ENCODE peak calls at places on chromosomes 13 and 19, in four cellular contexts. One of them, this sample, is unnamed.

GRCh38 chr13:95512957-95513356 is 39.6 kb upstream of the CLDN10 start:
- DNase-seq in activated CD4-positive, alpha-beta memory T cell treated with anti-CD3 and anti-CD28 coated beads, Interleukin-2, amount 10 ng/mL, durations not matched to agents 7 days and 5 days: no peak
- DNase-seq in GM23338: no peak
- DNase-seq in A549: no peak
- DNase-seq in this sample: no peak

GRCh38 chr19:42121036-42121621 is 11.1 kb downstream of the POU2F2 start:
- DNase-seq in A549: no peak
- DNase-seq in activated CD4-positive, alpha-beta memory T cell treated with anti-CD3 and anti-CD28 coated beads, Interleukin-2, amount 10 ng/mL, durations not matched to agents 7 days and 5 days: no peak
- DNase-seq in GM23338: no peak
- DNase-seq in this sample: no peak

GRCh38 chr13:59532405-59532804 is 631.3 kb downstream of the DIAPH3 start:
- DNase-seq in GM23338: no peak
- DNase-seq in activated CD4-positive, alpha-beta memory T cell treated with anti-CD3 and anti-CD28 coated beads, Interleukin-2, amount 10 ng/mL, durations not matched to agents 7 days and 5 days: no peak
- DNase-seq in A549: no peak
- DNase-seq in this sample: no peak

GRCh38 chr13:28576037-28576436 is 81.1 kb upstream of the FLT1 start:
- DNase-seq in activated CD4-positive, alpha-beta memory T cell treated with anti-CD3 and anti-CD28 coated beads, Interleukin-2, amount 10 ng/mL, durations not matched to agents 7 days and 5 days: no peak
- DNase-seq in A549: no peak
- DNase-seq in GM23338: no peak
- DNase-seq in this sample: no peak

GRCh38 chr19:34120846-34121639 is 51.3 kb upstream of the LSM14A start:
- DNase-seq in activated CD4-positive, alpha-beta memory T cell treated with anti-CD3 and anti-CD28 coated beads, Interleukin-2, amount 10 ng/mL, durations not matched to agents 7 days and 5 days: peak; percentile 64
- DNase-seq in A549: peak; percentile 87
- DNase-seq in GM23338: peak; percentile 77
- DNase-seq in this sample: peak; percentile 66

GRCh38 chr19:14028901-14029300 is 953 bp downstream of the RLN3 start:
- DNase-seq in A549: no peak
- DNase-seq in GM23338: no peak
- DNase-seq in activated CD4-positive, alpha-beta memory T cell treated with anti-CD3 and anti-CD28 coated beads, Interleukin-2, amount 10 ng/mL, durations not matched to agents 7 days and 5 days: no peak
- DNase-seq in this sample: no peak

GRCh38 chr19:4186087-4186993 is 3.9 kb downstream of the ANKRD24 start:
- DNase-seq in activated CD4-positive, alpha-beta memory T cell treated with anti-CD3 and anti-CD28 coated beads, Interleukin-2, amount 10 ng/mL, durations not matched to agents 7 days and 5 days: peak; percentile 82
- DNase-seq in GM23338: peak; percentile 96
- DNase-seq in A549: peak; percentile 83
- DNase-seq in this sample: peak; percentile 96

GRCh38 chr19:1746401-1747284 is 6.7 kb upstream of the ONECUT3 start:
- DNase-seq in activated CD4-positive, alpha-beta memory T cell treated with anti-CD3 and anti-CD28 coated beads, Interleukin-2, amount 10 ng/mL, durations not matched to agents 7 days and 5 days: no peak
- DNase-seq in GM23338: no peak
- DNase-seq in A549: peak; percentile 65
- DNase-seq in this sample: no peak

GRCh38 chr19:53908933-53909415 is at the start of gene CACNG7:
- DNase-seq in activated CD4-positive, alpha-beta memory T cell treated with anti-CD3 and anti-CD28 coated beads, Interleukin-2, amount 10 ng/mL, durations not matched to agents 7 days and 5 days: no peak
- DNase-seq in GM23338: peak; percentile 83
- DNase-seq in A549: no peak
- DNase-seq in this sample: peak; percentile 63

GRCh38 chr19:36574762-36575161 is 1.7 kb upstream of the ZNF529 start:
- DNase-seq in activated CD4-positive, alpha-beta memory T cell treated with anti-CD3 and anti-CD28 coated beads, Interleukin-2, amount 10 ng/mL, durations not matched to agents 7 days and 5 days: no peak
- DNase-seq in A549: no peak
- DNase-seq in GM23338: no peak
- DNase-seq in this sample: no peak

GRCh38 chr13:105273665-105274222 is 1261.7 kb downstream of the EFNB2 start:
- DNase-seq in A549: no peak
- DNase-seq in GM23338: no peak
- DNase-seq in activated CD4-positive, alpha-beta memory T cell treated with anti-CD3 and anti-CD28 coated beads, Interleukin-2, amount 10 ng/mL, durations not matched to agents 7 days and 5 days: no peak
- DNase-seq in this sample: no peak

GRCh38 chr19:40702337-40703012 is 12.0 kb upstream of the NUMBL start:
- DNase-seq in activated CD4-positive, alpha-beta memory T cell treated with anti-CD3 and anti-CD28 coated beads, Interleukin-2, amount 10 ng/mL, durations not matched to agents 7 days and 5 days: no peak
- DNase-seq in A549: peak; percentile 82
- DNase-seq in GM23338: peak; percentile 82
- DNase-seq in this sample: peak; percentile 78

GRCh38 chr19:45901912-45902650 is at the start of gene MYPOP:
- DNase-seq in GM23338: peak; percentile 59
- DNase-seq in A549: no peak
- DNase-seq in activated CD4-positive, alpha-beta memory T cell treated with anti-CD3 and anti-CD28 coated beads, Interleukin-2, amount 10 ng/mL, durations not matched to agents 7 days and 5 days: no peak
- DNase-seq in this sample: no peak

GRCh38 chr13:78875792-78876580 is 217.0 kb upstream of the OBI1 start:
- DNase-seq in GM23338: peak; percentile 67
- DNase-seq in activated CD4-positive, alpha-beta memory T cell treated with anti-CD3 and anti-CD28 coated beads, Interleukin-2, amount 10 ng/mL, durations not matched to agents 7 days and 5 days: peak; percentile 21
- DNase-seq in A549: no peak
- DNase-seq in this sample: peak; percentile 71

GRCh38 chr13:90552702-90553101 is 794.8 kb upstream of the MIR17HG start:
- DNase-seq in A549: no peak
- DNase-seq in GM23338: no peak
- DNase-seq in activated CD4-positive, alpha-beta memory T cell treated with anti-CD3 and anti-CD28 coated beads, Interleukin-2, amount 10 ng/mL, durations not matched to agents 7 days and 5 days: no peak
- DNase-seq in this sample: no peak

GRCh38 chr19:1429750-1430149 is 8.4 kb upstream of the RPS15 start:
- DNase-seq in GM23338: no peak
- DNase-seq in A549: no peak
- DNase-seq in activated CD4-positive, alpha-beta memory T cell treated with anti-CD3 and anti-CD28 coated beads, Interleukin-2, amount 10 ng/mL, durations not matched to agents 7 days and 5 days: no peak
- DNase-seq in this sample: no peak

GRCh38 chr19:8334458-8335342 is 8.4 kb downstream of the KANK3 start:
- DNase-seq in GM23338: peak; percentile 88
- DNase-seq in activated CD4-positive, alpha-beta memory T cell treated with anti-CD3 and anti-CD28 coated beads, Interleukin-2, amount 10 ng/mL, durations not matched to agents 7 days and 5 days: peak; percentile 48
- DNase-seq in A549: peak; percentile 76
- DNase-seq in this sample: peak; percentile 78

GRCh38 chr19:47569331-47569730 is 3.6 kb downstream of the ZNF541 start:
- DNase-seq in activated CD4-positive, alpha-beta memory T cell treated with anti-CD3 and anti-CD28 coated beads, Interleukin-2, amount 10 ng/mL, durations not matched to agents 7 days and 5 days: no peak
- DNase-seq in A549: no peak
- DNase-seq in GM23338: no peak
- DNase-seq in this sample: no peak

GRCh38 chr13:45479661-45480060 is 14.9 kb downstream of the COG3 start:
- DNase-seq in A549: no peak
- DNase-seq in activated CD4-positive, alpha-beta memory T cell treated with anti-CD3 and anti-CD28 coated beads, Interleukin-2, amount 10 ng/mL, durations not matched to agents 7 days and 5 days: no peak
- DNase-seq in GM23338: no peak
- DNase-seq in this sample: no peak

GRCh38 chr13:42260885-42261654 is 10.9 kb upstream of the AKAP11 start:
- DNase-seq in A549: no peak
- DNase-seq in GM23338: no peak
- DNase-seq in activated CD4-positive, alpha-beta memory T cell treated with anti-CD3 and anti-CD28 coated beads, Interleukin-2, amount 10 ng/mL, durations not matched to agents 7 days and 5 days: no peak
- DNase-seq in this sample: no peak

GRCh38 chr13:39329182-39329639 is 273.8 kb downstream of the LHFPL6 start:
- DNase-seq in A549: no peak
- DNase-seq in activated CD4-positive, alpha-beta memory T cell treated with anti-CD3 and anti-CD28 coated beads, Interleukin-2, amount 10 ng/mL, durations not matched to agents 7 days and 5 days: no peak
- DNase-seq in GM23338: peak; percentile 59
- DNase-seq in this sample: no peak

GRCh38 chr13:109790951-109791605 is 4.7 kb upstream of the IRS2 start:
- DNase-seq in GM23338: peak; percentile 76
- DNase-seq in A549: no peak
- DNase-seq in activated CD4-positive, alpha-beta memory T cell treated with anti-CD3 and anti-CD28 coated beads, Interleukin-2, amount 10 ng/mL, durations not matched to agents 7 days and 5 days: peak; percentile 40
- DNase-seq in this sample: no peak

GRCh38 chr13:97225533-97225932 is 3.4 kb downstream of the MBNL2 start:
- DNase-seq in A549: no peak
- DNase-seq in activated CD4-positive, alpha-beta memory T cell treated with anti-CD3 and anti-CD28 coated beads, Interleukin-2, amount 10 ng/mL, durations not matched to agents 7 days and 5 days: peak; percentile 18
- DNase-seq in GM23338: no peak
- DNase-seq in this sample: no peak

GRCh38 chr13:75621147-75621546 is 15.0 kb upstream of the LMO7 start:
- DNase-seq in A549: no peak
- DNase-seq in activated CD4-positive, alpha-beta memory T cell treated with anti-CD3 and anti-CD28 coated beads, Interleukin-2, amount 10 ng/mL, durations not matched to agents 7 days and 5 days: no peak
- DNase-seq in GM23338: no peak
- DNase-seq in this sample: no peak

GRCh38 chr13:64471916-64472315 is 2758.2 kb downstream of the PCDH9 start:
- DNase-seq in activated CD4-positive, alpha-beta memory T cell treated with anti-CD3 and anti-CD28 coated beads, Interleukin-2, amount 10 ng/mL, durations not matched to agents 7 days and 5 days: no peak
- DNase-seq in A549: peak; percentile 11
- DNase-seq in GM23338: peak; percentile 37
- DNase-seq in this sample: no peak

GRCh38 chr19:4014541-4015491 is 7.3 kb downstream of the PIAS4 start:
- DNase-seq in activated CD4-positive, alpha-beta memory T cell treated with anti-CD3 and anti-CD28 coated beads, Interleukin-2, amount 10 ng/mL, durations not matched to agents 7 days and 5 days: peak; percentile 60
- DNase-seq in GM23338: peak; percentile 70
- DNase-seq in A549: no peak
- DNase-seq in this sample: peak; percentile 77

GRCh38 chr13:33639158-33639557 is 178.8 kb upstream of the RFC3 start:
- DNase-seq in A549: no peak
- DNase-seq in activated CD4-positive, alpha-beta memory T cell treated with anti-CD3 and anti-CD28 coated beads, Interleukin-2, amount 10 ng/mL, durations not matched to agents 7 days and 5 days: no peak
- DNase-seq in GM23338: no peak
- DNase-seq in this sample: no peak

GRCh38 chr13:32650705-32651311 is 64.6 kb downstream of the PDS5B start:
- DNase-seq in A549: peak; percentile 10
- DNase-seq in GM23338: peak; percentile 87
- DNase-seq in activated CD4-positive, alpha-beta memory T cell treated with anti-CD3 and anti-CD28 coated beads, Interleukin-2, amount 10 ng/mL, durations not matched to agents 7 days and 5 days: peak; percentile 64
- DNase-seq in this sample: peak; percentile 53

GRCh38 chr19:7360393-7360984 is 11.8 kb downstream of the ARHGEF18 start:
- DNase-seq in activated CD4-positive, alpha-beta memory T cell treated with anti-CD3 and anti-CD28 coated beads, Interleukin-2, amount 10 ng/mL, durations not matched to agents 7 days and 5 days: no peak
- DNase-seq in GM23338: no peak
- DNase-seq in A549: no peak
- DNase-seq in this sample: no peak

GRCh38 chr19:57708641-57709354 is at the start of gene ZNF154:
- DNase-seq in GM23338: peak; percentile 99
- DNase-seq in A549: no peak
- DNase-seq in activated CD4-positive, alpha-beta memory T cell treated with anti-CD3 and anti-CD28 coated beads, Interleukin-2, amount 10 ng/mL, durations not matched to agents 7 days and 5 days: peak; percentile 23
- DNase-seq in this sample: peak; percentile 78

GRCh38 chr13:106919638-106920037 is 351.7 kb upstream of the ARGLU1 start:
- DNase-seq in GM23338: peak; percentile 26
- DNase-seq in activated CD4-positive, alpha-beta memory T cell treated with anti-CD3 and anti-CD28 coated beads, Interleukin-2, amount 10 ng/mL, durations not matched to agents 7 days and 5 days: no peak
- DNase-seq in A549: no peak
- DNase-seq in this sample: peak; percentile 16

GRCh38 chr13:33636955-33637670 is 180.8 kb upstream of the RFC3 start:
- DNase-seq in A549: no peak
- DNase-seq in activated CD4-positive, alpha-beta memory T cell treated with anti-CD3 and anti-CD28 coated beads, Interleukin-2, amount 10 ng/mL, durations not matched to agents 7 days and 5 days: no peak
- DNase-seq in GM23338: no peak
- DNase-seq in this sample: no peak

GRCh38 chr19:6213696-6214585 is 65.8 kb downstream of the MLLT1 start:
- DNase-seq in GM23338: no peak
- DNase-seq in activated CD4-positive, alpha-beta memory T cell treated with anti-CD3 and anti-CD28 coated beads, Interleukin-2, amount 10 ng/mL, durations not matched to agents 7 days and 5 days: no peak
- DNase-seq in A549: no peak
- DNase-seq in this sample: no peak

GRCh38 chr13:23617551-23618014 is 47.4 kb downstream of the TNFRSF19 start:
- DNase-seq in GM23338: no peak
- DNase-seq in activated CD4-positive, alpha-beta memory T cell treated with anti-CD3 and anti-CD28 coated beads, Interleukin-2, amount 10 ng/mL, durations not matched to agents 7 days and 5 days: no peak
- DNase-seq in A549: no peak
- DNase-seq in this sample: no peak

GRCh38 chr13:90824027-90824426 is 523.5 kb upstream of the MIR17HG start:
- DNase-seq in A549: no peak
- DNase-seq in GM23338: no peak
- DNase-seq in activated CD4-positive, alpha-beta memory T cell treated with anti-CD3 and anti-CD28 coated beads, Interleukin-2, amount 10 ng/mL, durations not matched to agents 7 days and 5 days: no peak
- DNase-seq in this sample: no peak

GRCh38 chr13:95756072-95756471 is 79.1 kb downstream of the DNAJC3 start:
- DNase-seq in GM23338: no peak
- DNase-seq in activated CD4-positive, alpha-beta memory T cell treated with anti-CD3 and anti-CD28 coated beads, Interleukin-2, amount 10 ng/mL, durations not matched to agents 7 days and 5 days: no peak
- DNase-seq in A549: no peak
- DNase-seq in this sample: no peak

GRCh38 chr13:26872444-26873173 is 112.0 kb upstream of the GPR12 start:
- DNase-seq in activated CD4-positive, alpha-beta memory T cell treated with anti-CD3 and anti-CD28 coated beads, Interleukin-2, amount 10 ng/mL, durations not matched to agents 7 days and 5 days: peak; percentile 59
- DNase-seq in A549: peak; percentile 8
- DNase-seq in GM23338: peak; percentile 91
- DNase-seq in this sample: peak; percentile 88